ENCODE peak calls at places on chromosomes 2 and 18, in eight cellular contexts. One of them, this sample, is unnamed.

GRCh38 chr2:186423481-186423880 is 62.6 kb upstream of the ZC3H15 start:
- DNase-seq in stimulated activated CD4-positive, alpha-beta T cell treated with anti-CD3 and anti-CD28 coated beads, Interleukin-2, amount 100 ng/mL, for 48 hours: no peak
- DNase-seq in ecto neural progenitor cell: no peak
- DNase-seq in activated naive CD4-positive, alpha-beta T cell treated with anti-CD3 and anti-CD28 coated beads for 36 hours: no peak
- DNase-seq in frontal cortex: no peak
- DNase-seq in CD8-positive, alpha-beta memory T cell: no peak
- DNase-seq in HuH-7.5: no peak
- DNase-seq in activated T-helper 1 cell treated with anti-CD3 and anti-CD28 coated beads, Interleukin-2, amount 50 U/mL, for 16 hours: no peak
- DNase-seq in this sample: no peak

GRCh38 chr2:172819943-172820342 is 84.3 kb downstream of the RAPGEF4 start:
- DNase-seq in stimulated activated CD4-positive, alpha-beta T cell treated with anti-CD3 and anti-CD28 coated beads, Interleukin-2, amount 100 ng/mL, for 48 hours: no peak
- DNase-seq in ecto neural progenitor cell: no peak
- DNase-seq in activated naive CD4-positive, alpha-beta T cell treated with anti-CD3 and anti-CD28 coated beads for 36 hours: no peak
- DNase-seq in frontal cortex: no peak
- DNase-seq in CD8-positive, alpha-beta memory T cell: no peak
- DNase-seq in HuH-7.5: no peak
- DNase-seq in activated T-helper 1 cell treated with anti-CD3 and anti-CD28 coated beads, Interleukin-2, amount 50 U/mL, for 16 hours: no peak
- DNase-seq in this sample: no peak

GRCh38 chr2:43885233-43885632 is 46.5 kb downstream of the ABCG8 start:
- DNase-seq in stimulated activated CD4-positive, alpha-beta T cell treated with anti-CD3 and anti-CD28 coated beads, Interleukin-2, amount 100 ng/mL, for 48 hours: no peak
- DNase-seq in ecto neural progenitor cell: no peak
- DNase-seq in activated naive CD4-positive, alpha-beta T cell treated with anti-CD3 and anti-CD28 coated beads for 36 hours: no peak
- DNase-seq in frontal cortex: no peak
- DNase-seq in CD8-positive, alpha-beta memory T cell: no peak
- DNase-seq in HuH-7.5: no peak
- DNase-seq in activated T-helper 1 cell treated with anti-CD3 and anti-CD28 coated beads, Interleukin-2, amount 50 U/mL, for 16 hours: no peak
- DNase-seq in this sample: no peak

GRCh38 chr2:7272180-7272579 is 355.0 kb downstream of the RNF144A start:
- DNase-seq in stimulated activated CD4-positive, alpha-beta T cell treated with anti-CD3 and anti-CD28 coated beads, Interleukin-2, amount 100 ng/mL, for 48 hours: no peak
- DNase-seq in ecto neural progenitor cell: no peak
- DNase-seq in activated naive CD4-positive, alpha-beta T cell treated with anti-CD3 and anti-CD28 coated beads for 36 hours: no peak
- DNase-seq in frontal cortex: no peak
- DNase-seq in CD8-positive, alpha-beta memory T cell: no peak
- DNase-seq in HuH-7.5: no peak
- DNase-seq in activated T-helper 1 cell treated with anti-CD3 and anti-CD28 coated beads, Interleukin-2, amount 50 U/mL, for 16 hours: no peak
- DNase-seq in this sample: no peak

GRCh38 chr2:160203007-160203406 is 2.9 kb upstream of the ITGB6 start:
- DNase-seq in stimulated activated CD4-positive, alpha-beta T cell treated with anti-CD3 and anti-CD28 coated beads, Interleukin-2, amount 100 ng/mL, for 48 hours: no peak
- DNase-seq in ecto neural progenitor cell: no peak
- DNase-seq in activated naive CD4-positive, alpha-beta T cell treated with anti-CD3 and anti-CD28 coated beads for 36 hours: no peak
- DNase-seq in frontal cortex: no peak
- DNase-seq in CD8-positive, alpha-beta memory T cell: no peak
- DNase-seq in HuH-7.5: no peak
- DNase-seq in activated T-helper 1 cell treated with anti-CD3 and anti-CD28 coated beads, Interleukin-2, amount 50 U/mL, for 16 hours: no peak
- DNase-seq in this sample: no peak

GRCh38 chr2:143808166-143808565 is 678.9 kb downstream of the ARHGAP15 start:
- DNase-seq in stimulated activated CD4-positive, alpha-beta T cell treated with anti-CD3 and anti-CD28 coated beads, Interleukin-2, amount 100 ng/mL, for 48 hours: no peak
- DNase-seq in ecto neural progenitor cell: no peak
- DNase-seq in activated naive CD4-positive, alpha-beta T cell treated with anti-CD3 and anti-CD28 coated beads for 36 hours: no peak
- DNase-seq in frontal cortex: no peak
- DNase-seq in CD8-positive, alpha-beta memory T cell: no peak
- DNase-seq in HuH-7.5: no peak
- DNase-seq in activated T-helper 1 cell treated with anti-CD3 and anti-CD28 coated beads, Interleukin-2, amount 50 U/mL, for 16 hours: no peak
- DNase-seq in this sample: no peak

GRCh38 chr18:29154196-29154757 is 977.3 kb upstream of the CDH2 start:
- DNase-seq in stimulated activated CD4-positive, alpha-beta T cell treated with anti-CD3 and anti-CD28 coated beads, Interleukin-2, amount 100 ng/mL, for 48 hours: no peak
- DNase-seq in ecto neural progenitor cell: no peak
- DNase-seq in activated naive CD4-positive, alpha-beta T cell treated with anti-CD3 and anti-CD28 coated beads for 36 hours: no peak
- DNase-seq in frontal cortex: no peak
- DNase-seq in CD8-positive, alpha-beta memory T cell: no peak
- DNase-seq in HuH-7.5: no peak
- DNase-seq in activated T-helper 1 cell treated with anti-CD3 and anti-CD28 coated beads, Interleukin-2, amount 50 U/mL, for 16 hours: no peak
- DNase-seq in this sample: no peak

GRCh38 chr2:199602896-199603482 is 145.2 kb upstream of the SATB2 start:
- DNase-seq in stimulated activated CD4-positive, alpha-beta T cell treated with anti-CD3 and anti-CD28 coated beads, Interleukin-2, amount 100 ng/mL, for 48 hours: no peak
- DNase-seq in ecto neural progenitor cell: no peak
- DNase-seq in activated naive CD4-positive, alpha-beta T cell treated with anti-CD3 and anti-CD28 coated beads for 36 hours: no peak
- DNase-seq in frontal cortex: peak; percentile 53
- DNase-seq in CD8-positive, alpha-beta memory T cell: no peak
- DNase-seq in HuH-7.5: no peak
- DNase-seq in activated T-helper 1 cell treated with anti-CD3 and anti-CD28 coated beads, Interleukin-2, amount 50 U/mL, for 16 hours: no peak
- DNase-seq in this sample: no peak

GRCh38 chr2:179946810-179947485 is 60.1 kb downstream of the CWC22 start:
- DNase-seq in stimulated activated CD4-positive, alpha-beta T cell treated with anti-CD3 and anti-CD28 coated beads, Interleukin-2, amount 100 ng/mL, for 48 hours: no peak
- DNase-seq in ecto neural progenitor cell: no peak
- DNase-seq in activated naive CD4-positive, alpha-beta T cell treated with anti-CD3 and anti-CD28 coated beads for 36 hours: no peak
- DNase-seq in frontal cortex: no peak
- DNase-seq in CD8-positive, alpha-beta memory T cell: no peak
- DNase-seq in HuH-7.5: no peak
- DNase-seq in activated T-helper 1 cell treated with anti-CD3 and anti-CD28 coated beads, Interleukin-2, amount 50 U/mL, for 16 hours: no peak
- DNase-seq in this sample: no peak

GRCh38 chr2:26764078-26764887 is at the start of gene SLC35F6:
- DNase-seq in stimulated activated CD4-positive, alpha-beta T cell treated with anti-CD3 and anti-CD28 coated beads, Interleukin-2, amount 100 ng/mL, for 48 hours: peak; percentile 75
- DNase-seq in ecto neural progenitor cell: peak; percentile 85
- DNase-seq in activated naive CD4-positive, alpha-beta T cell treated with anti-CD3 and anti-CD28 coated beads for 36 hours: peak; percentile 81
- DNase-seq in frontal cortex: peak; percentile 84
- DNase-seq in CD8-positive, alpha-beta memory T cell: peak; percentile 85
- DNase-seq in HuH-7.5: peak; percentile 77
- DNase-seq in activated T-helper 1 cell treated with anti-CD3 and anti-CD28 coated beads, Interleukin-2, amount 50 U/mL, for 16 hours: peak; percentile 78
- DNase-seq in this sample: peak; percentile 95

GRCh38 chr18:46481048-46481846 is 175.8 kb downstream of the LOXHD1 start:
- DNase-seq in stimulated activated CD4-positive, alpha-beta T cell treated with anti-CD3 and anti-CD28 coated beads, Interleukin-2, amount 100 ng/mL, for 48 hours: peak; percentile 55
- DNase-seq in ecto neural progenitor cell: peak; percentile 72
- DNase-seq in activated naive CD4-positive, alpha-beta T cell treated with anti-CD3 and anti-CD28 coated beads for 36 hours: peak; percentile 68
- DNase-seq in frontal cortex: no peak
- DNase-seq in CD8-positive, alpha-beta memory T cell: peak; percentile 19
- DNase-seq in HuH-7.5: no peak
- DNase-seq in activated T-helper 1 cell treated with anti-CD3 and anti-CD28 coated beads, Interleukin-2, amount 50 U/mL, for 16 hours: peak; percentile 30
- DNase-seq in this sample: peak; percentile 39

GRCh38 chr2:33013684-33014110 is 66.9 kb downstream of the LTBP1 start:
- DNase-seq in stimulated activated CD4-positive, alpha-beta T cell treated with anti-CD3 and anti-CD28 coated beads, Interleukin-2, amount 100 ng/mL, for 48 hours: no peak
- DNase-seq in ecto neural progenitor cell: no peak
- DNase-seq in activated naive CD4-positive, alpha-beta T cell treated with anti-CD3 and anti-CD28 coated beads for 36 hours: no peak
- DNase-seq in frontal cortex: no peak
- DNase-seq in CD8-positive, alpha-beta memory T cell: no peak
- DNase-seq in HuH-7.5: no peak
- DNase-seq in activated T-helper 1 cell treated with anti-CD3 and anti-CD28 coated beads, Interleukin-2, amount 50 U/mL, for 16 hours: no peak
- DNase-seq in this sample: no peak

GRCh38 chr18:9120796-9121195 is 15.8 kb upstream of the ANKRD12 start:
- DNase-seq in stimulated activated CD4-positive, alpha-beta T cell treated with anti-CD3 and anti-CD28 coated beads, Interleukin-2, amount 100 ng/mL, for 48 hours: no peak
- DNase-seq in ecto neural progenitor cell: no peak
- DNase-seq in activated naive CD4-positive, alpha-beta T cell treated with anti-CD3 and anti-CD28 coated beads for 36 hours: no peak
- DNase-seq in frontal cortex: no peak
- DNase-seq in CD8-positive, alpha-beta memory T cell: no peak
- DNase-seq in HuH-7.5: no peak
- DNase-seq in activated T-helper 1 cell treated with anti-CD3 and anti-CD28 coated beads, Interleukin-2, amount 50 U/mL, for 16 hours: no peak
- DNase-seq in this sample: no peak

GRCh38 chr2:161303535-161304050 is 4.6 kb upstream of the PSMD14 start:
- DNase-seq in stimulated activated CD4-positive, alpha-beta T cell treated with anti-CD3 and anti-CD28 coated beads, Interleukin-2, amount 100 ng/mL, for 48 hours: no peak
- DNase-seq in ecto neural progenitor cell: no peak
- DNase-seq in activated naive CD4-positive, alpha-beta T cell treated with anti-CD3 and anti-CD28 coated beads for 36 hours: no peak
- DNase-seq in frontal cortex: no peak
- DNase-seq in CD8-positive, alpha-beta memory T cell: no peak
- DNase-seq in HuH-7.5: no peak
- DNase-seq in activated T-helper 1 cell treated with anti-CD3 and anti-CD28 coated beads, Interleukin-2, amount 50 U/mL, for 16 hours: no peak
- DNase-seq in this sample: no peak

GRCh38 chr2:132416996-132417395 is 391 bp downstream of the GPR39 start:
- DNase-seq in stimulated activated CD4-positive, alpha-beta T cell treated with anti-CD3 and anti-CD28 coated beads, Interleukin-2, amount 100 ng/mL, for 48 hours: no peak
- DNase-seq in ecto neural progenitor cell: no peak
- DNase-seq in activated naive CD4-positive, alpha-beta T cell treated with anti-CD3 and anti-CD28 coated beads for 36 hours: no peak
- DNase-seq in frontal cortex: no peak
- DNase-seq in CD8-positive, alpha-beta memory T cell: no peak
- DNase-seq in HuH-7.5: no peak
- DNase-seq in activated T-helper 1 cell treated with anti-CD3 and anti-CD28 coated beads, Interleukin-2, amount 50 U/mL, for 16 hours: no peak
- DNase-seq in this sample: no peak

GRCh38 chr2:27954771-27955384 is 64.3 kb downstream of the BABAM2 start:
- DNase-seq in stimulated activated CD4-positive, alpha-beta T cell treated with anti-CD3 and anti-CD28 coated beads, Interleukin-2, amount 100 ng/mL, for 48 hours: peak; percentile 40
- DNase-seq in ecto neural progenitor cell: no peak
- DNase-seq in activated naive CD4-positive, alpha-beta T cell treated with anti-CD3 and anti-CD28 coated beads for 36 hours: peak; percentile 68
- DNase-seq in frontal cortex: no peak
- DNase-seq in CD8-positive, alpha-beta memory T cell: no peak
- DNase-seq in HuH-7.5: no peak
- DNase-seq in activated T-helper 1 cell treated with anti-CD3 and anti-CD28 coated beads, Interleukin-2, amount 50 U/mL, for 16 hours: peak; percentile 20
- DNase-seq in this sample: no peak

GRCh38 chr18:49608366-49608747 is 46.5 kb downstream of the LIPG start:
- DNase-seq in stimulated activated CD4-positive, alpha-beta T cell treated with anti-CD3 and anti-CD28 coated beads, Interleukin-2, amount 100 ng/mL, for 48 hours: no peak
- DNase-seq in ecto neural progenitor cell: no peak
- DNase-seq in activated naive CD4-positive, alpha-beta T cell treated with anti-CD3 and anti-CD28 coated beads for 36 hours: no peak
- DNase-seq in frontal cortex: no peak
- DNase-seq in CD8-positive, alpha-beta memory T cell: no peak
- DNase-seq in HuH-7.5: no peak
- DNase-seq in activated T-helper 1 cell treated with anti-CD3 and anti-CD28 coated beads, Interleukin-2, amount 50 U/mL, for 16 hours: no peak
- DNase-seq in this sample: no peak